ENCODE peak calls at places on chromosomes 1 and 21, in nine cellular contexts. D, R, N, Y, P, F, E, U and O are unnamed samples.

GRCh38 chr1:940121-941026 is 16.7 kb downstream of the SAMD11 start:
- DNase-seq in D (no peak), R (no peak), N (peak), Y (no peak), P (peak), F (no peak), E (peak), U (no peak), O (peak)

GRCh38 chr1:68375919-68376318 is 73.8 kb downstream of the RPE65 start:
- DNase-seq in D (no peak), R (no peak), N (peak), Y (no peak), P (no peak), F (no peak), E (no peak), U (no peak), O (peak)

GRCh38 chr1:198480876-198481275 is 59.6 kb downstream of the ATP6V1G3 start:
- DNase-seq in D (no peak), R (no peak), N (no peak), Y (no peak), P (no peak), F (no peak), E (no peak), U (no peak), O (no peak)

GRCh38 chr1:21872445-21873079 is 60.5 kb downstream of the LDLRAD2 start:
- DNase-seq in D (no peak), R (no peak), N (no peak), Y (no peak), P (peak), F (no peak), E (no peak), U (no peak), O (no peak)

GRCh38 chr1:224637510-224637909 is 21.4 kb downstream of the CNIH3 start:
- DNase-seq in D (no peak), R (peak), N (peak), Y (no peak), P (peak), F (no peak), E (peak), U (peak), O (peak)

GRCh38 chr1:160811147-160811546 is 15.2 kb downstream of the LY9 start:
- DNase-seq in D (no peak), R (no peak), N (no peak), Y (no peak), P (no peak), F (no peak), E (no peak), U (no peak), O (no peak)

GRCh38 chr1:51664412-51665240 is 47.7 kb downstream of the OSBPL9 start:
- DNase-seq in D (no peak), R (no peak), N (peak), Y (no peak), P (no peak), F (no peak), E (no peak), U (peak), O (peak)

GRCh38 chr1:69702085-69702484 is 134.4 kb downstream of the LRRC7 start:
- DNase-seq in D (no peak), R (no peak), N (no peak), Y (no peak), P (peak), F (no peak), E (no peak), U (no peak), O (no peak)

GRCh38 chr1:203051841-203052324 is 25.6 kb downstream of the PPFIA4 start:
- DNase-seq in D (no peak), R (no peak), N (no peak), Y (no peak), P (no peak), F (no peak), E (no peak), U (no peak), O (no peak)

GRCh38 chr21:30408782-30409494 is 13.1 kb downstream of the KRTAP13-1 start:
- DNase-seq in D (no peak), R (no peak), N (peak), Y (peak), P (peak), F (peak), E (peak), U (peak), O (peak)

GRCh38 chr1:98919211-98919610 is 85.5 kb downstream of the PLPPR5 start:
- DNase-seq in D (no peak), R (peak), N (no peak), Y (no peak), P (no peak), F (no peak), E (no peak), U (peak), O (peak)

GRCh38 chr1:239536165-239536849 is 149.9 kb downstream of the CHRM3 start:
- DNase-seq in D (no peak), R (no peak), N (no peak), Y (no peak), P (no peak), F (no peak), E (no peak), U (no peak), O (no peak)

GRCh38 chr1:109116286-109116685 is 2.4 kb downstream of the ELAPOR1 start:
- DNase-seq in D (no peak), R (no peak), N (no peak), Y (no peak), P (no peak), F (no peak), E (no peak), U (no peak), O (no peak)

GRCh38 chr1:201309420-201309819 is 26.1 kb downstream of the PKP1 start:
- DNase-seq in D (no peak), R (no peak), N (peak), Y (peak), P (peak), F (peak), E (peak), U (peak), O (no peak)

GRCh38 chr1:237864338-237865244 is 26.1 kb downstream of the ZP4 start:
- DNase-seq in D (peak), R (no peak), N (peak), Y (peak), P (peak), F (peak), E (peak), U (no peak), O (peak)

GRCh38 chr1:13797397-13797796 is 97.4 kb downstream of the PRDM2 start:
- DNase-seq in D (no peak), R (no peak), N (no peak), Y (no peak), P (no peak), F (no peak), E (no peak), U (no peak), O (no peak)

GRCh38 chr1:205590777-205591513 is 40.9 kb downstream of the ELK4 start:
- DNase-seq in D (no peak), R (no peak), N (no peak), Y (no peak), P (no peak), F (no peak), E (no peak), U (no peak), O (no peak)

GRCh38 chr1:208276757-208277435 is 32.7 kb upstream of the PLXNA2 start:
- DNase-seq in D (no peak), R (no peak), N (no peak), Y (no peak), P (no peak), F (no peak), E (no peak), U (no peak), O (no peak)

GRCh38 chr1:170309389-170310013 is 163.7 kb downstream of the NTMT2 start:
- DNase-seq in D (peak), R (peak), N (peak), Y (no peak), P (peak), F (no peak), E (no peak), U (peak), O (peak)

DNA sequence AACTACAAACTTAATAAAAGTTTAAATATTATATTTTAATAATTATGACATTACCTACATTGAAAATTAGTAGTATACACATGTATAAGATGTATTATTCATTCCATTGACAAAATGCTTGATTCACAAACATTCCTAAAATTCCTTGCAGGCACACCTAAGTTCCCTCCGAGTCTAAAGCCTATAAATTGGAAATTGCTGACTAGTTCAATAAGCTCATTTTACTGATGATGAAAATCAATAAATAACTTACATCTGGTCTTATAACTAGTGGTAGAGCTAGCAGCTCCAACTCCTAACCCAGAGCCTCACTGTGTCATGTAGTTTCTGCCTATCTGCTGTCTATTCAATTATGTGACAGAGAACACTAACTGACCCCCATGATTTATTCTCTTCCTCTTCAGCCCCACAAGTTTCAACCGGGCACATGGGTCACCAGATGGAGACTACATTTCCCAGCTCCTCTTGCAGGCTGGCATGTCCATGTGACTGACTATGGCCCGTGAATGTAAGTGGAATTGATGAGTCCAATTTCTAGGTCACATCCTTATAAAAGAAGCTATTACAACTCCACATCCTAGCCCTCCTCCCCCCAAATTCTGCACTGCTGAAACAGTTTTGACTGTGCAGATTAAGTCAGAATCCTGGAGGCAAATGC is 29.6 kb upstream of the LRRC8D start:
- DNase-seq in D (no peak), R (no peak), N (no peak), Y (no peak), P (no peak), F (no peak), E (no peak), U (no peak), O (no peak)
- H3K4me3 ChIP-seq in D (no peak), R (no peak), N (no peak), Y (no peak), P (no peak), F (no peak), E (no peak), U (no peak), O (no peak)

GRCh38 chr1:96559707-96560588 is 161.6 kb upstream of the PTBP2 start:
- DNase-seq in D (peak), R (peak), N (peak), Y (no peak), P (peak), F (no peak), E (peak), U (peak), O (peak)
- H3K4me3 ChIP-seq in D (peak), R (no peak), N (no peak), Y (no peak), P (no peak), F (no peak), E (no peak), U (peak), O (no peak)

DNA sequence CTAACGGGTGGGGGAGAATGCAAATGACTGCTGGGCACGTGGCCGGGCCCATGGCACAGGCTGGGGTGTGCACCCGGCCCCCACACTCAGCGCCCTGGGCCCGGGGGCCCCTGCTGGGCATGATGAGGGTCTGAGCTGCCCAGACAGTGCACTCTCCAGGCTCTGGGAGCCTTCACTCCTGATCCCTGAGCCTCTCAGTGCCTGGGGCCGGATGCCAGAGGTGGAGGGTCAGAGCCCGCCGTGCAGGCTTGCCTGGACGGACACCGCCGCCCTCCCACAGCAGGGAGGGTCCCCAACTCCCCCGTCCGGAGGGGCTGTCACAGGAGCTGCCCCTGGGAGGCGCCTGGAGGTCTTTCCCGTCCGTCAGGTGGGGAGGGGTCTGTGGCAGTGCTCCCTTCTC is 20.2 kb upstream of the PEX10 start:
- DNase-seq in D (no peak), R (no peak), N (no peak), Y (no peak), P (no peak), F (no peak), E (no peak), U (no peak), O (no peak)
- H3K4me3 ChIP-seq in D (no peak), R (no peak), N (no peak), Y (no peak), P (peak), F (no peak), E (no peak), U (no peak), O (no peak)

DNA sequence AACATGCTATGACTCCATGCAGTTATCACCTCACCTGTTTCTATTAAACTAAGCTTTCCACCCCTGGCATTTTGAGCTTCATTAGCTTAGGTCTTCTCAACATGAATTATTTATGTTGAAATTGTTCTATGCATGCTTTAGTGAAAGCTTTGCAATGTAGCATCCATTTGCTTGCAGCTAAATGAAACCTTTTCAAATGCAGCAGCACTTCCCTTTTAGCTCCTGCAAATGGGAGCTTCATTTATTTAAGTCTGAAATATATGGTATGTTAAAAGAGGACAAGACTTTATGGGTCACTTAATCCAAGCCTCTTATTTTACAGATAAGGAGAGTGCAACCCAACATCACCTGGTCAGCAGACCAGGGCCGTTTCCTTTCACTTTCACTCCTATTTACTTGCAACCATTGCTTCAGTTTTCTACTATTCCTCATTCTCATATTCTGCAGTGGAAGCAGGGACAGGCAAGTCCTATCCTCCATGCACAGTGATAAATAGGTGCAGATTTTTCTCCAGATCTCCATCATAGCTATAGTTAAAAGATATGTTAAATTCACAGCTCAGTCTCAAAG is 56.4 kb upstream of the SAMSN1 start:
- DNase-seq in D (no peak), R (no peak), N (no peak), Y (no peak), P (no peak), F (no peak), E (no peak), U (no peak), O (no peak)
- H3K4me3 ChIP-seq in D (no peak), R (no peak), N (no peak), Y (no peak), P (no peak), F (no peak), E (no peak), U (no peak), O (no peak)

DNA sequence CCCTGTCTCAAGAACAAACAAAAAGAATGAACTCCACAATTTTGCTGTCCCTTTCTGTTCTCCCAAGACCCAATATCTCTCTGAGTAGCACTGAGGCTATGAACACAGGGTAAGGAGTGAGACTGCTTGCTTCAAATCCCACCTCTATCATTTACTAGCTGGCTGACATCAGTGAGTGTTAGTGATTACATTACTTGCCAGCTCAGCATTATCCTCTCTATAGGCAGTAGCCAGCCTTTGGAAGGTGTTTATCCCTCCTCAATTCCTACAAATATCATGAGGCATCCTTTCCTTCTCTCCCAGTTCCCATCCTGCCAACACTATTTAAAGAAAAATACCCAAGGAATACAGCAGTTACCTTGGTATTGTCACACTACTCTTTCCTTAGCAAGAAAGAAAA is 3.0 kb downstream of the PIK3C2B start:
- DNase-seq in D (no peak), R (no peak), N (no peak), Y (no peak), P (no peak), F (no peak), E (no peak), U (no peak), O (no peak)
- H3K4me3 ChIP-seq in D (peak), R (no peak), N (no peak), Y (no peak), P (no peak), F (no peak), E (no peak), U (no peak), O (no peak)

DNA sequence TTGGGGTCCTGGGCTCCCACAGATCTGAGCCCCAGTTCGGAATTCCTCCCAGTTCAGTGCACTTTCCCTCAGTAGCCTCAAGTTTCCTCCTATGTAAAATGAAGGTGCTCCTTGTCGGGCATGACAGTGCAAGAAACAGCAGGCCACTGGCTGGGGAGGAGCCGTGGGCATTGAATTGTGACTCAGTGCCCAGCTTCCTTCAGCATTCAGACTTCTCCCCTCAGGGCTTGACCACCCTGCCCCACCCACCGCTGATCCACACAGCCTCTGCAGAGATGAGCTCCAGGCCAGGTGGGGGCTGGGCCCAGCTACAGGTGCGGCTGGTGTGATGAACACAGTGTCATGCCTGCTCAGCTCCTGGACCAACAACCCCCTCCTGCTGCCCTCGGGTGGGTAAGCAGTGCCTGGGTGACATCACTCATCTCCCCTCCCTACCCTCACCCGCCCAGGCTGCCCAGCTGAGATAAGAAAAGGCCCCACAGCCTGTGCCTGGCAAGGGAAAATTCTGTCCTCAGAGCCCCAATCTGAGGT is 4.9 kb downstream of the MOB3C start:
- DNase-seq in D (no peak), R (no peak), N (no peak), Y (no peak), P (peak), F (no peak), E (no peak), U (no peak), O (no peak)
- H3K4me3 ChIP-seq in D (peak), R (no peak), N (no peak), Y (no peak), P (no peak), F (no peak), E (no peak), U (no peak), O (no peak)

DNA sequence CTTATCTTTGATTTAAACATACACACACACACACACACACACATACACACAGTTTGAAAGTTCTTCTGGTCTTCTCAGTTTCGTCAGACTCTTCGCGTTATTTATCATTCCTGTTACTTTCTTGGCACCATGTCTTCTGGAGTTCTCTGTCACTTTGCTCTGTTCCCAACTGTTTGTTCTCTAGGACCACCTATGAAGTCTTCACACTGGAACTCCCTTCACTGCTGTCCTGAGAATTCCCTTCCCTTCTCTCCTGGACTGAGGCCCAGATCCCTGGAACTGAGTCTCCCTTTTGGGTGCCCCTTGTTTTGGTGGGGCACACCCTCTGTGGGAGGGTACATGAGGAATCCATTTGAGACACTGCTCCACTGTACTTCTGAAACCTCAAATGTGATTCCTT is 30.5 kb downstream of the ALG14 start:
- DNase-seq in D (no peak), R (no peak), N (no peak), Y (no peak), P (no peak), F (no peak), E (no peak), U (peak), O (peak)
- H3K4me3 ChIP-seq in D (no peak), R (no peak), N (no peak), Y (no peak), P (no peak), F (no peak), E (no peak), U (peak), O (no peak)

DNA sequence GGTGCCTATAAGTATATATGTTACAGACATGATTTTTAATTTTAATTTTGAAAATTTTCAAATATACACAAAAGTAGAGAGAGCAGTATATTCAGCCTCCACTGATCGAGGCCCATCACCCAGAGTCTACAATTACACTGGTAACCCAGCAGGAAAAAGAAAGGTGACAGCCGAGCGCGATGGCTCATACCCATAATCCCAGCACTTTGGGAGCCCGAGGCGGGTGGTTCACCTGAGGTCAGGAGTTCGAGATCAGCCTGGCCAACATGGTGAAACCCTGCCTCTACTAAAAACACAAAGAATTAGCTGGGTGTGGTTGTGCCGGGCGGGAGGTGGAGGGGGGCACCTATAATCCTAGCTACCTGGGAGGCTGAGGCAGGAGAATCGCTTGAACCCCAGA is 1.4 kb downstream of the YBEY start:
- DNase-seq in D (no peak), R (no peak), N (no peak), Y (no peak), P (no peak), F (no peak), E (no peak), U (no peak), O (no peak)
- H3K4me3 ChIP-seq in D (peak), R (no peak), N (no peak), Y (peak), P (no peak), F (peak), E (peak), U (no peak), O (peak)

DNA sequence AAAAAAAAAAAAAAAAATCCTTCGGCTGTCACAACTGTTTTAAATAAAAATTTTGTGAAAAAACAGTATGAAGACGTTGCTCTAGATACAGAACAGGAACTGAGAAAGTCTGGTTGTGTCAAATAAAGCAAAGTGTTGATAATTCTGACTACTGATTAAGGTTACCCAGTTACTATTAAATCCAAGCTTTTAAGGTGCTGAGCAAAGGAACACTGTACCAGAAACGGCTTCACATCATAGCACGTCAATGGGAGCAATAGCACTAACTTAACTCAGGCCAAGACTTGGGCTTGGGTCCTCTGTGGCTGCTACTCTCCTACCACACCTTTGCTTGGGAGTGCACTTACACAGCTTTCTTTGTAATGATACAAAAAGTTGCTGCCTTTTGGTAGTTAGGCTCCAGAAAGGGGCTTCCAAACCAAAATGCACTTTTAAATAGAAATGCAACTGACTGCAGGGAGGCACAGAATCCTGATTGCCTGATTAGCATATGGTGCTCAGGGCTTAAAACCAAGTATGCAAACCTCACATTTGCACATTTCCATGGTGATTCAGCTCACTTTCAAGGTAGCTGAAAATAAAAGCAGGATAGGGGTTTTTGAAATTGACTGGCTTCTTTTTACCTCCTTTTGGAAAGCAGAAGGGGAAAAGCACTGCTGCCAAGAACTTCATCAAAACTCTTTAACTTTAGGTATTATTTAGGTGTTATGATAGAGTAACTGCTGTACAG is 6.3 kb downstream of the MCL1 start:
- DNase-seq in D (no peak), R (no peak), N (no peak), Y (no peak), P (peak), F (no peak), E (peak), U (peak), O (no peak)
- H3K4me3 ChIP-seq in D (peak), R (no peak), N (no peak), Y (no peak), P (no peak), F (no peak), E (peak), U (no peak), O (no peak)